ENCODE peak calls at places on chromosomes 2 and 18, in six cellular contexts. L is SJSA1, V is stomach, Y is Panc1, A is Peyer's patch, T is PC-9. C is an unnamed sample.

GRCh38 chr2:65388051-65388531 is 44.3 kb downstream of the SPRED2 start:
- DNase-seq in L (no peak), V (peak; percentile 45), Y (no peak), A (no peak), T (no peak), C (no peak)

GRCh38 chr2:20103514-20103913 is 52.1 kb upstream of the LAPTM4A start:
- DNase-seq in L (peak; percentile 19), V (no peak), Y (no peak), A (no peak), T (no peak), C (no peak)

GRCh38 chr18:54260376-54261072 is 8.8 kb upstream of the POLI start:
- DNase-seq in L (no peak), V (no peak), Y (no peak), A (no peak), T (peak; percentile 90), C (no peak)

GRCh38 chr18:48300463-48300961 is 108.7 kb downstream of the ZBTB7C start:
- DNase-seq in L (peak; percentile 17), V (no peak), Y (no peak), A (no peak), T (no peak), C (no peak)

GRCh38 chr2:219538488-219539294 is 4.9 kb downstream of the CHPF start:
- DNase-seq in L (no peak), V (no peak), Y (no peak), A (no peak), T (no peak), C (no peak)

GRCh38 chr2:219501849-219502248 is 3.2 kb downstream of the GMPPA start:
- DNase-seq in L (no peak), V (no peak), Y (no peak), A (no peak), T (no peak), C (no peak)

GRCh38 chr18:75160315-75160714 is 48.6 kb downstream of the PTGR3 start:
- DNase-seq in L (no peak), V (no peak), Y (no peak), A (no peak), T (no peak), C (no peak)

GRCh38 chr2:150076281-150076680 is 411.2 kb downstream of the RND3 start:
- DNase-seq in L (no peak), V (no peak), Y (no peak), A (no peak), T (no peak), C (no peak)

GRCh38 chr18:52333860-52334259 is 6.1 kb upstream of the DCC start:
- DNase-seq in L (no peak), V (no peak), Y (no peak), A (no peak), T (no peak), C (no peak)

GRCh38 chr2:48424356-48424755 is 105.6 kb upstream of the STON1 start:
- DNase-seq in L (no peak), V (no peak), Y (no peak), A (no peak), T (peak; percentile 15), C (no peak)

GRCh38 chr2:118565816-118566540 is 281.5 kb downstream of the EN1 start:
- DNase-seq in L (no peak), V (no peak), Y (no peak), A (no peak), T (no peak), C (no peak)

GRCh38 chr2:45691152-45691551 is 39.7 kb downstream of the PRKCE start:
- DNase-seq in L (no peak), V (no peak), Y (no peak), A (peak; percentile 23), T (no peak), C (no peak)

GRCh38 chr2:20551231-20551944 is 99.5 kb downstream of the HS1BP3 start:
- DNase-seq in L (no peak), V (peak; percentile 65), Y (no peak), A (no peak), T (no peak), C (no peak)

GRCh38 chr18:30562231-30562630 is 480.3 kb downstream of the DSC3 start:
- DNase-seq in L (no peak), V (no peak), Y (no peak), A (no peak), T (no peak), C (no peak)

GRCh38 chr2:154240921-154241379 is 369.2 kb downstream of the GALNT13 start:
- DNase-seq in L (no peak), V (no peak), Y (no peak), A (no peak), T (no peak), C (no peak)

GRCh38 chr2:163906410-163906809 is 170.6 kb upstream of the FIGN start:
- DNase-seq in L (no peak), V (no peak), Y (no peak), A (no peak), T (no peak), C (no peak)

GRCh38 chr2:65198737-65199136 is 28.9 kb upstream of the ACTR2 start:
- DNase-seq in L (no peak), V (no peak), Y (no peak), A (no peak), T (no peak), C (no peak)

GRCh38 chr18:43663159-43663558 is 385.9 kb upstream of the SYT4 start:
- DNase-seq in L (peak; percentile 2), V (no peak), Y (no peak), A (no peak), T (no peak), C (no peak)

GRCh38 chr2:229996320-229996719 is 72.4 kb downstream of the SLC16A14 start:
- DNase-seq in L (no peak), V (no peak), Y (no peak), A (no peak), T (no peak), C (no peak)

GRCh38 chr2:10452334-10452733 is 4.2 kb upstream of the ODC1 start:
- DNase-seq in L (peak; percentile 78), V (peak; percentile 91), Y (no peak), A (no peak), T (peak; percentile 96), C (no peak)

DNA sequence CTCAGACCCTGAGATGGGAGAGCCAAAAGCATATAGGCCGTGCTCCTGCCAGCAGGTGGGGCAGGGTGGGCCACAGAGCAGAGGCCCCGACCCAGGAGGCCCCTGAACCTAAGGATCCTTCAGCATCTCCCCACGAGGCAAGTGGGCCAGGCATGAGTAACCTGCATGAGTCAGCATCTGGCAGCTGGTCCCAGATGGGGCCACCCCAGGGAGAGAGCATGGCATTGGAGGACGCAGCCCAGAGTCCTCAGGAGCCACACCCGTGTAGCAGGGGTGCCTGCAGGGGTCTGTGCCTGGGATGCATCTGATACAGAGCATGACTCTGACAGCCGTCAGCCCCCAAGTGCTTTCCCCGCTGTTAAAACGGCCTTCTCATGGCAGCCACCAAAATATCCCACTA is 185.6 kb upstream of the SALL3 start:
- DNase-seq in L (no peak), V (no peak), Y (no peak), A (no peak), T (no peak), C (no peak)
- H3K4me3 ChIP-seq in L (no peak overlapping the region), V (no peak overlapping the region), Y (no peak overlapping the region), A (no peak overlapping the region), T (no peak overlapping the region), C (no peak overlapping the region)

GRCh38 chr2:224577541-224577940 is 7.6 kb downstream of the CUL3 start:
- DNase-seq in L (no peak), V (no peak), Y (no peak), A (no peak), T (no peak), C (no peak)

GRCh38 chr2:224574423-224575084 is 10.6 kb downstream of the CUL3 start:
- DNase-seq in L (no peak), V (no peak), Y (no peak), A (no peak), T (no peak), C (no peak)

GRCh38 chr2:224579411-224579810 is 5.8 kb downstream of the CUL3 start:
- DNase-seq in L (no peak), V (no peak), Y (no peak), A (no peak), T (no peak), C (no peak)

GRCh38 chr2:224573724-224574123 is 11.4 kb downstream of the CUL3 start:
- DNase-seq in L (no peak), V (no peak), Y (no peak), A (no peak), T (no peak), C (no peak)

DNA sequence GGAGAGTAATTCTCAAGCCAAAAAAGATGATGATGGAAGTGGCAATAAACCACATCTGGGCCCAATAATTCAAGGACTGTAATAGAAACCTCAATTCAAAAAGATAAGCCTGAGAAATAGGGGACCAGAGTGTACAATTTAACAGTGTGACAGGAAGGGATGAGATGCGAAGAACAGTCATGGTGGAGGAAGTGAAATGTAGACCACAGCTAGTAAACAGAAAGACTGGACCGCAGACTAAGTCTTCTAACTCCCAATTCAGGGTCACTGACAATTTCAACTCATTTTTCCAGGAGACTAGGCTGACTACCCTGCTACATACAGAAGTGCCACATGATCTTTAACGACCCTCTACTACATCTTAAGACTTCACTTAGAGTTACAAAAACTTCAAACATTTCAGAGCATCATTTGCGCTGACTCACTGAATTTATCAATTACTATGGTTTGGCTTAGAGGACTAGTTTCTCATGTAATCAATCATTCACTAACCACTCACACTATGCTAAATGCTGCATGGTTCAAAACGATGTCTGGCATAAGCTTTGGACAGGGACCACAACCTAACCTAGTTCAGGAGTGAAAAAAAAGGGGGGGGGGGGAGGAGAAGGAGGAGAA is 9.0 kb downstream of the CUL3 start:
- DNase-seq in L (no peak), V (no peak), Y (no peak), A (no peak), T (no peak), C (no peak)
- H3K4me1 ChIP-seq in L (peaks cover 7% of the 10 kb centered on the region), V (peaks cover 99% of the 10 kb centered on the region), Y (peaks cover 38% of the 10 kb centered on the region), A (peaks cover 38% of the 10 kb centered on the region), T (peaks cover 49% of the 10 kb centered on the region), C (peaks cover 89% of the 10 kb centered on the region)

GRCh38 chr2:175398848-175399247 is 217.3 kb upstream of the ATP5MC3 start:
- DNase-seq in L (no peak), V (no peak), Y (no peak), A (no peak), T (no peak), C (no peak)

GRCh38 chr2:175402591-175402990 is 221.1 kb upstream of the ATP5MC3 start:
- DNase-seq in L (no peak), V (no peak), Y (no peak), A (no peak), T (no peak), C (no peak)

GRCh38 chr2:175401956-175402469 is 220.5 kb upstream of the ATP5MC3 start:
- DNase-seq in L (no peak), V (no peak), Y (no peak), A (no peak), T (no peak), C (no peak)

GRCh38 chr2:175399326-175399725 is 217.8 kb upstream of the ATP5MC3 start:
- DNase-seq in L (no peak), V (no peak), Y (no peak), A (no peak), T (no peak), C (no peak)

DNA sequence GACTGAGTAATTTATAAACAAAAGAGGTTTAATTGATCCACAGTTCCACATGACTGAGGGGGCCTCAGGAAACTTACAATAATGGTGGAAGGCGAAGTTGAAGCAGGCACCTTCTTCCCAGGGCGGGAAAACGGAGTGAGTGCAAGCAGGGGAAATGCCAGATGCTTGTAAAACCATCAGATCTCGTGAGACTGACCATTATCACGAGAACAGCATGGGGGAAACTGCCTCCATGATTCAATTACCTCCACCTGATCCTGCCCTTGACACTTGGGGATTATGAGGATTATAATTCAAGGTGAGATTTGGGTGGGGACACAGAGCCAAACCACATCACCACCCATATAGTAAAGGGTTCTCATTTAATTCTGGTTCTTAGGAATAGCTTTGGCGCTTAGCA is 219.5 kb upstream of the ATP5MC3 start:
- DNase-seq in L (no peak), V (no peak), Y (no peak), A (no peak), T (no peak), C (no peak)
- H3K4me3 ChIP-seq in L (no peak overlapping the region), V (no peak overlapping the region), Y (no peak overlapping the region), A (no peak overlapping the region), T (no peak overlapping the region), C (no peak overlapping the region)

GRCh38 chr18:42131940-42132244 is 176.9 kb downstream of the PIK3C3 start:
- DNase-seq in L (no peak), V (no peak), Y (no peak), A (no peak), T (no peak), C (no peak)
- H3K4me1 ChIP-seq in L (no peaks in the 10 kb centered on the region), V (no peaks in the 10 kb centered on the region), Y (no peaks in the 10 kb centered on the region), A (no peaks in the 10 kb centered on the region), T (no peaks in the 10 kb centered on the region), C (no peaks in the 10 kb centered on the region)